ENCODE peak calls at places on chromosomes 3 and 15, in four cellular contexts. W is lung; X is SK-N-SH; G is CD8-positive, alpha-beta T cell. T is an unnamed sample.
A peak's percentile ranks its signal among the peaks of the same experiment; 100 is the strongest.

GRCh38 chr15:79656151-79656797 is 224.1 kb downstream of the MINAR1 start:
- DNase-seq in W (no peak), X (no peak), G (no peak), T (no peak)

GRCh38 chr3:83218383-83219200 is 1457.1 kb upstream of the GBE1 start:
- DNase-seq in W (no peak), X (peak; percentile 2), G (no peak), T (no peak)

GRCh38 chr3:44511238-44511567 is 33.7 kb upstream of the ZNF445 start:
- DNase-seq in W (no peak), X (peak; percentile 32), G (no peak), T (no peak)

GRCh38 chr3:75192065-75192658 is 472.0 kb upstream of the FRG2C start:
- DNase-seq in W (peak; percentile 32), X (peak; percentile 28), G (no peak), T (peak; percentile 39)

GRCh38 chr15:64681424-64682024 is 93.9 kb downstream of the RBPMS2 start:
- DNase-seq in W (peak; percentile 46), X (peak; percentile 89), G (no peak), T (peak; percentile 57)

GRCh38 chr3:73143821-73144237 is 82.4 kb downstream of the EBLN2 start:
- DNase-seq in W (no peak), X (no peak), G (no peak), T (no peak)

GRCh38 chr3:123143669-123144411 is 57.9 kb upstream of the SEC22A start:
- DNase-seq in W (no peak), X (no peak), G (no peak), T (peak; percentile 24)

GRCh38 chr3:54960066-54960465 is 32.2 kb upstream of the LRTM1 start:
- DNase-seq in W (no peak), X (no peak), G (no peak), T (no peak)

GRCh38 chr3:147200545-147200944 is 205.8 kb downstream of the ZIC4 start:
- DNase-seq in W (no peak), X (no peak), G (no peak), T (peak; percentile 43)

GRCh38 chr3:18100126-18100525 is 325.0 kb downstream of the SATB1 start:
- DNase-seq in W (no peak), X (no peak), G (no peak), T (no peak)

GRCh38 chr3:161166051-161166450 is 55.1 kb upstream of the NMD3 start:
- DNase-seq in W (no peak), X (no peak), G (no peak), T (no peak)
- H3K27ac ChIP-seq in W (no peak overlapping the region), X (no peak overlapping the region), G (no peak overlapping the region), T (no peak overlapping the region)

GRCh38 chr3:5787863-5788488 is 600.5 kb downstream of the EDEM1 start:
- DNase-seq in W (no peak), X (peak; percentile 22), G (no peak), T (no peak)
- TF ChIP-seq CTCF in W (no peak), X (peak; percentile 23), G (no peak), T (peak; percentile 44)

DNA sequence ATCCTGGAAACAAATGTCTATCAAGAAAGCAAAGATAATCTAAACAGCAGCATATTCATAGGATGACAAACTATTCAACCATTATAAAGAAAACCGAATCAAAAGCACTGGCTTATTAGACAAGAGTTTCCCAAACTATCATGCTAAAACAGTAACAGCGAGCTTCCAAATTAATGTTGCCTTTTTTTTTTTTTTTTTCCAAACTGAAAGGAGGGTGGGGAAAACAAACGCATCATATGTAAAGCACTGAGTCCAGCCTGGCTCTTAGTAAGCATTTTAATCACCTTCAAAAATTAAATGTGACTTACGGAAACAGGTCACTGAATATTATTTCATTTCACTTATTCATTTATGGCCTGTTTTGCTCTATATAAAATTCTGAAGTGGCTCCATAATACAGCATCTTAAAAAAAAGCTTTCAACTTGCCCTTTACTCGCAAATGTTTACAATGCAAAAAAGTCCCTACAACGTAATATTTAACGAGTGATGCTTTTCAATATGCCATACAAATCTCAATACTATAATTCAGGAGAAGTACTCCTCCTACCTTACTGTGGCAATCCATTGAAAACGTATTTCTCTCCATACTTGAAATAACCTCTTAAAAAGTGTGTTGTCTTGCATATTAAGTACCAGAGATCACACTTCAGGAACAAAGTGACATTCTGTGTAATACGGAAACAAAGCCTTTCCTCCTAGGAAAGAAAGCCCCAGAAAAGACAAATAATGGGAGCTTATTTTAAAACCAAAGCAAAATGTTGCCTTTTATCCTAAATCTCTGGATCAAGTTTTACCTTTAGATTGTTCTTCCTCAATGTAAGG is 2.1 kb downstream of the TJP1 start:
- DNase-seq in W (no peak), X (no peak), G (no peak), T (no peak)
- H3K4me3 ChIP-seq in W (no peak overlapping the region), X (peak overlapping the region; percentile 68), G (no peak overlapping the region), T (peak overlapping the region; percentile 79)

GRCh38 chr3:120772081-120772480 is 29.5 kb downstream of the GTF2E1 start:
- DNase-seq in W (no peak), X (no peak), G (no peak), T (no peak)

GRCh38 chr3:120770891-120771290 is 28.3 kb downstream of the GTF2E1 start:
- DNase-seq in W (no peak), X (no peak), G (no peak), T (no peak)

GRCh38 chr3:120773932-120774331 is 31.4 kb downstream of the GTF2E1 start:
- DNase-seq in W (no peak), X (no peak), G (no peak), T (peak; percentile 32)
- H3K27ac ChIP-seq in W (no peak overlapping the region), X (no peak overlapping the region), G (no peak overlapping the region), T (no peak overlapping the region)

GRCh38 chr3:48416546-48416945 is 13.3 kb downstream of the PLXNB1 start:
- DNase-seq in W (no peak), X (no peak), G (no peak), T (no peak)

GRCh38 chr3:48413611-48414010 is 16.3 kb downstream of the PLXNB1 start:
- DNase-seq in W (no peak), X (no peak), G (no peak), T (no peak)

GRCh38 chr3:48416091-48416505 is 13.8 kb downstream of the PLXNB1 start:
- DNase-seq in W (no peak), X (no peak), G (no peak), T (no peak)

GRCh38 chr3:48414376-48415250 is 15.3 kb downstream of the PLXNB1 start:
- DNase-seq in W (no peak), X (no peak), G (no peak), T (no peak)

GRCh38 chr3:48415251-48415953 is 14.5 kb downstream of the PLXNB1 start:
- DNase-seq in W (no peak), X (peak; percentile 31), G (no peak), T (no peak)
- TF ChIP-seq CTCF in W (no peak), X (no peak), G (no peak), T (peak; percentile 17)

GRCh38 chr15:62413147-62413546 is 248.1 kb upstream of the C2CD4B start:
- DNase-seq in W (no peak), X (peak; percentile 37), G (no peak), T (no peak)
- H3K4me3 ChIP-seq in W (no peak overlapping the region), X (no peak overlapping the region), G (no peak overlapping the region), T (no peak overlapping the region)

GRCh38 chr15:74364936-74365618 is 2.4 kb downstream of the CYP11A1 start:
- DNase-seq in W (no peak), X (no peak), G (no peak), T (no peak)
- H3K27ac ChIP-seq in W (no peak overlapping the region), X (no peak overlapping the region), G (no peak overlapping the region), T (no peak overlapping the region)

GRCh38 chr3:104604326-104605010 is 762.2 kb upstream of the ALCAM start:
- DNase-seq in W (no peak), X (no peak), G (no peak), T (peak; percentile 12)
- TF ChIP-seq CTCF in W (no peak), X (peak; percentile 51), G (no peak), T (peak; percentile 47)